ENCODE peak calls at places on chromosomes 5 and 9, in four cellular contexts. One of them, this sample, is unnamed.

GRCh38 chr5:78734094-78734845 is 85.7 kb upstream of the LHFPL2 start:
- DNase-seq in HepG2: no peak
- DNase-seq in K562: no peak
- DNase-seq in GM12878: no peak
- DNase-seq in this sample: no peak

GRCh38 chr9:107243757-107244156 is 39.3 kb upstream of the RAD23B start:
- DNase-seq in HepG2: peak
- DNase-seq in K562: no peak
- DNase-seq in GM12878: no peak
- DNase-seq in this sample: no peak

GRCh38 chr9:116873937-116874900 is 187.1 kb downstream of the TRIM32 start:
- DNase-seq in HepG2: no peak
- DNase-seq in K562: no peak
- DNase-seq in GM12878: no peak
- DNase-seq in this sample: no peak

GRCh38 chr5:109324941-109325340 is 84.8 kb downstream of the PJA2 start:
- DNase-seq in HepG2: no peak
- DNase-seq in K562: no peak
- DNase-seq in GM12878: no peak
- DNase-seq in this sample: no peak

GRCh38 chr9:112378441-112379176 is 1.3 kb upstream of the HSDL2 start:
- DNase-seq in HepG2: no peak
- DNase-seq in K562: no peak
- DNase-seq in GM12878: no peak
- DNase-seq in this sample: no peak

GRCh38 chr5:73464016-73464745 is 15.6 kb upstream of the FOXD1 start:
- DNase-seq in HepG2: no peak
- DNase-seq in K562: no peak
- DNase-seq in GM12878: no peak
- DNase-seq in this sample: no peak

GRCh38 chr5:167524941-167525485 is 766.4 kb upstream of the WWC1 start:
- DNase-seq in HepG2: no peak
- DNase-seq in K562: no peak
- DNase-seq in GM12878: no peak
- DNase-seq in this sample: no peak

GRCh38 chr5:6439588-6440550 is 8.8 kb upstream of the UBE2QL1 start:
- DNase-seq in HepG2: no peak
- DNase-seq in K562: no peak
- DNase-seq in GM12878: no peak
- DNase-seq in this sample: no peak

GRCh38 chr9:98255064-98255577 is 328 bp downstream of the TBC1D2 start:
- DNase-seq in HepG2: no peak
- DNase-seq in K562: no peak
- DNase-seq in GM12878: no peak
- DNase-seq in this sample: peak

GRCh38 chr9:89422151-89422918 is 75.6 kb downstream of the SEMA4D start:
- DNase-seq in HepG2: no peak
- DNase-seq in K562: no peak
- DNase-seq in GM12878: no peak
- DNase-seq in this sample: no peak

GRCh38 chr5:15026011-15026481 is 154.5 kb upstream of the ANKH start:
- DNase-seq in HepG2: no peak
- DNase-seq in K562: no peak
- DNase-seq in GM12878: no peak
- DNase-seq in this sample: no peak

GRCh38 chr9:107368696-107369095 is 85.6 kb downstream of the RAD23B start:
- DNase-seq in HepG2: peak
- DNase-seq in K562: no peak
- DNase-seq in GM12878: no peak
- DNase-seq in this sample: no peak

GRCh38 chr5:56919942-56920662 is 10.7 kb downstream of the SETD9 start:
- DNase-seq in HepG2: no peak
- DNase-seq in K562: no peak
- DNase-seq in GM12878: no peak
- DNase-seq in this sample: no peak

GRCh38 chr5:3335301-3335700 is 260.3 kb upstream of the IRX1 start:
- DNase-seq in HepG2: no peak
- DNase-seq in K562: no peak
- DNase-seq in GM12878: no peak
- DNase-seq in this sample: no peak

GRCh38 chr5:111774525-111774924 is 17.5 kb upstream of the NREP start:
- DNase-seq in HepG2: no peak
- DNase-seq in K562: no peak
- DNase-seq in GM12878: no peak
- DNase-seq in this sample: no peak

GRCh38 chr5:146533260-146533857 is 17.4 kb upstream of the GPR151 start:
- DNase-seq in HepG2: peak
- DNase-seq in K562: peak
- DNase-seq in GM12878: peak
- DNase-seq in this sample: peak

GRCh38 chr9:110220809-110221208 is 12.8 kb upstream of the C9orf152 start:
- DNase-seq in HepG2: peak
- DNase-seq in K562: no peak
- DNase-seq in GM12878: no peak
- DNase-seq in this sample: no peak

GRCh38 chr9:95509851-95510529 is 6.8 kb downstream of the PTCH1 start:
- DNase-seq in HepG2: no peak
- DNase-seq in K562: no peak
- DNase-seq in GM12878: no peak
- DNase-seq in this sample: no peak
- TF ChIP-seq TARDBP in HepG2: no peak
- TF ChIP-seq TARDBP in K562: no peak
- TF ChIP-seq TARDBP in GM12878: no peak
- TF ChIP-seq TARDBP in this sample: no peak

GRCh38 chr5:96721351-96721970 is 59.3 kb downstream of the CAST start:
- DNase-seq in HepG2: no peak
- DNase-seq in K562: no peak
- DNase-seq in GM12878: no peak
- DNase-seq in this sample: no peak
- TF ChIP-seq TARDBP in HepG2: no peak
- TF ChIP-seq TARDBP in K562: no peak
- TF ChIP-seq TARDBP in GM12878: no peak
- TF ChIP-seq TARDBP in this sample: no peak

DNA sequence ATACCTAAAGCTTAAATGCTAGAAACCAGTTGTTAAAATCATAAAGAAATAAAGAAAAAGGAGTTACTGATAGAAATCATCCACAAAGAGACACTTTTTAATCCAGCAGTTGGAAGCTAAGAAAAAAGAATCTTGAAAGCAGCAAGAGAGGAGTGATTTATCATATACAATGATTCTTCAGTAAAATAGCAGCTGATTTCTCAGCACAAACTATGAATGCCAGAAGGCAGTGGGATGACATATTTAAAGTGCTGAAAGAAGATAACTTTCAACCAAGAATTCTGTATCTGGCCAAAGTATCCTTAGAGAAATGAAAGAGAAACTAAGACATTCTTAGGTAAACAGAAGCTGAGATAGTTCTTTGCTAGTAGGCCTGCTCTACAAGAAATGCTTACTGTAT is 366.0 kb downstream of the HTR1A start:
- DNase-seq in HepG2: no peak
- DNase-seq in K562: no peak
- DNase-seq in GM12878: no peak
- DNase-seq in this sample: no peak
- TF ChIP-seq TARDBP in HepG2: no peak
- TF ChIP-seq TARDBP in K562: no peak
- TF ChIP-seq TARDBP in GM12878: no peak
- TF ChIP-seq TARDBP in this sample: no peak

GRCh38 chr5:131206772-131207171 is 36.0 kb downstream of the LYRM7 start:
- DNase-seq in HepG2: no peak
- DNase-seq in K562: no peak
- DNase-seq in GM12878: no peak
- DNase-seq in this sample: no peak
- TF ChIP-seq TARDBP in HepG2: no peak
- TF ChIP-seq TARDBP in K562: no peak
- TF ChIP-seq TARDBP in GM12878: no peak
- TF ChIP-seq TARDBP in this sample: no peak

GRCh38 chr9:135079676-135080075 is 7.8 kb upstream of the OLFM1 start:
- DNase-seq in HepG2: no peak
- DNase-seq in K562: no peak
- DNase-seq in GM12878: no peak
- DNase-seq in this sample: no peak

GRCh38 chr9:135081264-135081660 is 6.2 kb upstream of the OLFM1 start:
- DNase-seq in HepG2: no peak
- DNase-seq in K562: no peak
- DNase-seq in GM12878: no peak
- DNase-seq in this sample: no peak

GRCh38 chr9:135079018-135079417 is 8.4 kb upstream of the OLFM1 start:
- DNase-seq in HepG2: no peak
- DNase-seq in K562: no peak
- DNase-seq in GM12878: no peak
- DNase-seq in this sample: no peak

GRCh38 chr9:135081731-135082130 is 5.7 kb upstream of the OLFM1 start:
- DNase-seq in HepG2: no peak
- DNase-seq in K562: no peak
- DNase-seq in GM12878: no peak
- DNase-seq in this sample: no peak

GRCh38 chr9:135080286-135081263 is 6.9 kb upstream of the OLFM1 start:
- DNase-seq in HepG2: no peak
- DNase-seq in K562: no peak
- DNase-seq in GM12878: no peak
- DNase-seq in this sample: no peak
- TF ChIP-seq TARDBP in HepG2: no peak
- TF ChIP-seq TARDBP in K562: no peak
- TF ChIP-seq TARDBP in GM12878: no peak
- TF ChIP-seq TARDBP in this sample: no peak

GRCh38 chr5:101102506-101102905 is 199.4 kb upstream of the ST8SIA4 start:
- DNase-seq in HepG2: peak
- DNase-seq in K562: no peak
- DNase-seq in GM12878: no peak
- DNase-seq in this sample: no peak

DNA sequence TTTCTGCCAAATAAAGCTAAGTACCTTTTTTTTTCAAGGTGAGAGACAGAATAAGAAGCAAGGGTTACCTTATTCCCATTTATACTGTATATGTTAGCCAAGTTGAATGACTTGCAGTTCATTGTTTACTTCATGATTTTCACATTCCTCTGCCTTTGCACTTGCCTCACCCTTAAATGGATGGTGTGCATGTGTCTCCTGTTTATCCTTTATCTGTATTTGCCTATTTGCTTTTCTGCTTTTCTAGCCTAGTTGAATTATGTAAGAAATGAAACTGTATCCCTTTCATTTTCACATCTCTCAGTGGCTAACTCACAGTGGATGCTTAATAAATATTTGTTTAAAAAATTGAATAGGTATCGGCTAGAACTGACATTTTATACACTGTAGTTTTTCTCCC is 200.8 kb upstream of the ST8SIA4 start:
- DNase-seq in HepG2: peak
- DNase-seq in K562: no peak
- DNase-seq in GM12878: no peak
- DNase-seq in this sample: no peak
- TF ChIP-seq TARDBP in HepG2: no peak
- TF ChIP-seq TARDBP in K562: no peak
- TF ChIP-seq TARDBP in GM12878: no peak
- TF ChIP-seq TARDBP in this sample: no peak

GRCh38 chr5:133993563-133993962 is 11.2 kb downstream of the VDAC1 start:
- DNase-seq in HepG2: no peak
- DNase-seq in K562: no peak
- DNase-seq in GM12878: no peak
- DNase-seq in this sample: no peak
- TF ChIP-seq TARDBP in HepG2: no peak
- TF ChIP-seq TARDBP in K562: no peak
- TF ChIP-seq TARDBP in GM12878: no peak
- TF ChIP-seq TARDBP in this sample: no peak